ENCODE peak calls at places on chromosome 1, in seven cellular contexts. One of them, this sample, is unnamed.

GRCh38 chr1:109161836-109162606 is 48.1 kb downstream of the ELAPOR1 start:
- DNase-seq in fibroblast of lung: peak
- DNase-seq in coronary artery: no peak
- DNase-seq in IMR-90: peak
- DNase-seq in lower lobe of right lung: peak
- DNase-seq in osteoblast: peak
- DNase-seq in HL-60: peak
- DNase-seq in this sample: no peak

GRCh38 chr1:232510367-232511110 is 119.4 kb downstream of the SIPA1L2 start:
- DNase-seq in fibroblast of lung: no peak
- DNase-seq in coronary artery: no peak
- DNase-seq in IMR-90: no peak
- DNase-seq in lower lobe of right lung: no peak
- DNase-seq in osteoblast: no peak
- DNase-seq in HL-60: no peak
- DNase-seq in this sample: no peak

GRCh38 chr1:9319789-9320519 is 27.3 kb downstream of the SPSB1 start:
- DNase-seq in fibroblast of lung: no peak
- DNase-seq in coronary artery: no peak
- DNase-seq in IMR-90: no peak
- DNase-seq in lower lobe of right lung: no peak
- DNase-seq in osteoblast: peak
- DNase-seq in HL-60: no peak
- DNase-seq in this sample: no peak

GRCh38 chr1:90475623-90476022 is 241.5 kb downstream of the BARHL2 start:
- DNase-seq in fibroblast of lung: no peak
- DNase-seq in coronary artery: no peak
- DNase-seq in IMR-90: peak
- DNase-seq in lower lobe of right lung: no peak
- DNase-seq in osteoblast: peak
- DNase-seq in HL-60: no peak
- DNase-seq in this sample: no peak

GRCh38 chr1:119613769-119614358 is 34.2 kb downstream of the ZNF697 start:
- DNase-seq in fibroblast of lung: peak
- DNase-seq in coronary artery: peak
- DNase-seq in IMR-90: peak
- DNase-seq in lower lobe of right lung: peak
- DNase-seq in osteoblast: peak
- DNase-seq in HL-60: peak
- DNase-seq in this sample: peak

GRCh38 chr1:208219098-208219658 is 25.0 kb downstream of the PLXNA2 start:
- DNase-seq in fibroblast of lung: no peak
- DNase-seq in coronary artery: no peak
- DNase-seq in IMR-90: no peak
- DNase-seq in lower lobe of right lung: no peak
- DNase-seq in osteoblast: no peak
- DNase-seq in HL-60: no peak
- DNase-seq in this sample: no peak

GRCh38 chr1:5658340-5659316 is 333.6 kb downstream of the NPHP4 start:
- DNase-seq in fibroblast of lung: no peak
- DNase-seq in coronary artery: no peak
- DNase-seq in IMR-90: no peak
- DNase-seq in lower lobe of right lung: no peak
- DNase-seq in osteoblast: no peak
- DNase-seq in HL-60: no peak
- DNase-seq in this sample: no peak

GRCh38 chr1:36128126-36128904 is 3.3 kb upstream of the COL8A2 start:
- DNase-seq in fibroblast of lung: no peak
- DNase-seq in coronary artery: no peak
- DNase-seq in IMR-90: peak
- DNase-seq in lower lobe of right lung: no peak
- DNase-seq in osteoblast: peak
- DNase-seq in HL-60: no peak
- DNase-seq in this sample: no peak

GRCh38 chr1:110059133-110059863 is 11.2 kb downstream of the ALX3 start:
- DNase-seq in fibroblast of lung: no peak
- DNase-seq in coronary artery: no peak
- DNase-seq in IMR-90: peak
- DNase-seq in lower lobe of right lung: no peak
- DNase-seq in osteoblast: no peak
- DNase-seq in HL-60: no peak
- DNase-seq in this sample: no peak

GRCh38 chr1:203342192-203342940 is 8.6 kb downstream of the FMOD start:
- DNase-seq in fibroblast of lung: peak
- DNase-seq in coronary artery: no peak
- DNase-seq in IMR-90: peak
- DNase-seq in lower lobe of right lung: no peak
- DNase-seq in osteoblast: peak
- DNase-seq in HL-60: no peak
- DNase-seq in this sample: no peak

GRCh38 chr1:204623365-204623893 is 62.1 kb downstream of the LRRN2 start:
- DNase-seq in fibroblast of lung: peak
- DNase-seq in coronary artery: no peak
- DNase-seq in IMR-90: peak
- DNase-seq in lower lobe of right lung: no peak
- DNase-seq in osteoblast: peak
- DNase-seq in HL-60: no peak
- DNase-seq in this sample: no peak

GRCh38 chr1:191065346-191065745 is 587.7 kb upstream of the BRINP3 start:
- DNase-seq in fibroblast of lung: no peak
- DNase-seq in coronary artery: no peak
- DNase-seq in IMR-90: no peak
- DNase-seq in lower lobe of right lung: no peak
- DNase-seq in osteoblast: no peak
- DNase-seq in HL-60: no peak
- DNase-seq in this sample: no peak

DNA sequence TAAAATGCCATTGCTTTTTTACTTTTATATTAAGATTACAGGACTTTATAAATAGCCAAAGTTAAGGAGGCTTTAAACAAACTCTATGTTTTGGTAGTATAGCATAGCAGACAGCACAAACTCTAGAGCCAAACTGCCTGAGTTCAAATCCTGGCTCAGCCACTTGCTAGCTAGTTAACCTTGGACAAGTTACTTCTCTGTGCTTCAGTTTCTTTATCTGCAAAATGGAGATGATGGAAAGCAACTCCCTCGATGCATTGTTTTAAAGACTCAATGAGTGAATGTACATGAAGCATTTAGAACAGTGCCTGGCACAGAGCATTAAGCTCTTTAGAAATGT is 21.3 kb downstream of the C1QB start:
- DNase-seq in fibroblast of lung: no peak
- DNase-seq in coronary artery: no peak
- DNase-seq in IMR-90: no peak
- DNase-seq in lower lobe of right lung: no peak
- DNase-seq in osteoblast: no peak
- DNase-seq in HL-60: no peak
- DNase-seq in this sample: no peak
- TF ChIP-seq CTCF in fibroblast of lung: no peak
- TF ChIP-seq CTCF in coronary artery: peak
- TF ChIP-seq CTCF in IMR-90: no peak
- TF ChIP-seq CTCF in lower lobe of right lung: no peak
- TF ChIP-seq CTCF in osteoblast: no peak
- TF ChIP-seq CTCF in HL-60: no peak
- TF ChIP-seq CTCF in this sample: no peak

DNA sequence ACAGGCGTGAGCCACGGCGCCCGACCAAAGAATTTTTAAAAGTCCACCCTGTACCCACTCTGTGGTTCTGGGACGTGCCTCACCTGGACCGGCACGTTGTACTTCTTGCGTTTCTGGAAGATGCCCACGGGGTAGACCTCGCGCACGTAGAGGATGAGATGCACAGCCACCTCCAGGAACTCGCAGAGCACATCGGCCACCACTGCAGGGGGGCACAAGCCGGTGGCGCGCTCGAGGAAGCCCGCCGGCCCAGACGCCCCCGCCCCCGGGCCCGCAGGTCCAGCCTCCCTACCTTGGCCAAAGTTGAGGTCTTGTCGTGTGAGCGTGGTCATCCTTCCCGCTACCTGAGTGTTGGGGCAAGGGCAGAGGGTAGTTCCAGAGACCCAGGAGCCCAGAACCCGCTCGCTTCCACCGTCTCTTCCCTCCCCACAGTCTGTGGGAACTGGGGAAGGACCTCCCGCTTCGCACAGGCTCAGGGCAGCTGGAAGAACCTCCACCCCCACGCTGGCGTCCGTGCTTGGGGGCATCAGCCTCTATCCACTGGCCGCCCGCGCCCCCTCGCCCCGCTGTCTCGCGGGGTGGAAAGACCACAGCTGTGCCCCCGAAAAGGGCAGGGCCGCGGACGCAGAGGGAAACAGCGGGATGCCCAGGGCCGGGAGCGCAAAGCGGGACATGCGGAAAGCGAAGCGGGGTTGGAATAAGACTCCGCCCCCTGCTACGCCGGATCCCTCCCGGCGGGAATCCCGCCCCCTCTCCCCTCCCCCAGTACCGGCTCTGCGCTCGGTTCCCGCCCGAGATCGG is 478 bp downstream of the MAD2L2 start:
- DNase-seq in fibroblast of lung: no peak
- DNase-seq in coronary artery: no peak
- DNase-seq in IMR-90: peak
- DNase-seq in lower lobe of right lung: no peak
- DNase-seq in osteoblast: peak
- DNase-seq in HL-60: no peak
- DNase-seq in this sample: no peak
- H3K27ac ChIP-seq in fibroblast of lung: peak
- H3K27ac ChIP-seq in coronary artery: peak
- H3K27ac ChIP-seq in IMR-90: peak
- H3K27ac ChIP-seq in lower lobe of right lung: peak
- H3K27ac ChIP-seq in osteoblast: peak
- H3K27ac ChIP-seq in HL-60: peak
- H3K27ac ChIP-seq in this sample: peak

DNA sequence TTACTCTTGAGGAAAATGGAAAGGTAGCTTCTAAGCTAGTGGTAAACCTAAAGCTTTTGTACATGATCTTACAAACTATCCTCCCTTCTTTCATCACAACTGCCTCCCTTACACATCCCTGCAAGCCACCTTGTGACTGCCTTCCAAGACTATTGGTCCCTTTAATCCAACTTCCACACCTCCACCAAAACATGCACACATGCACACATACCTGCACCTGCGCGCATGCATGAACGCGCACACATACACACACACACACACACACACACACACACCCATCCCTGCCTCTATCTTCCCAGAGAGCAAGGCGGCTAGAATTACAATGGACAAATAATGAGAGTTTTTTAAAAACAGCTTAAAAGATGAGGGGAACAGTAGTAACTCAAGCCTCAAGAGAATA is 58.3 kb downstream of the LUZP1 start:
- DNase-seq in fibroblast of lung: no peak
- DNase-seq in coronary artery: no peak
- DNase-seq in IMR-90: no peak
- DNase-seq in lower lobe of right lung: no peak
- DNase-seq in osteoblast: no peak
- DNase-seq in HL-60: no peak
- DNase-seq in this sample: no peak
- TF ChIP-seq CTCF in fibroblast of lung: no peak
- TF ChIP-seq CTCF in coronary artery: no peak
- TF ChIP-seq CTCF in IMR-90: no peak
- TF ChIP-seq CTCF in lower lobe of right lung: no peak
- TF ChIP-seq CTCF in osteoblast: no peak
- TF ChIP-seq CTCF in HL-60: no peak
- TF ChIP-seq CTCF in this sample: no peak

GRCh38 chr1:77430966-77431735 is 149.3 kb downstream of the AK5 start:
- DNase-seq in fibroblast of lung: no peak
- DNase-seq in coronary artery: no peak
- DNase-seq in IMR-90: peak
- DNase-seq in lower lobe of right lung: no peak
- DNase-seq in osteoblast: no peak
- DNase-seq in HL-60: no peak
- DNase-seq in this sample: no peak
- H3K27ac ChIP-seq in fibroblast of lung: no peak
- H3K27ac ChIP-seq in coronary artery: peak
- H3K27ac ChIP-seq in IMR-90: no peak
- H3K27ac ChIP-seq in lower lobe of right lung: no peak
- H3K27ac ChIP-seq in osteoblast: no peak
- H3K27ac ChIP-seq in HL-60: peak
- H3K27ac ChIP-seq in this sample: no peak

GRCh38 chr1:172320723-172321122 is 99.8 kb upstream of the C1orf105 start:
- DNase-seq in fibroblast of lung: peak
- DNase-seq in coronary artery: no peak
- DNase-seq in IMR-90: peak
- DNase-seq in lower lobe of right lung: no peak
- DNase-seq in osteoblast: peak
- DNase-seq in HL-60: no peak
- DNase-seq in this sample: no peak
- TF ChIP-seq CTCF in fibroblast of lung: no peak
- TF ChIP-seq CTCF in coronary artery: no peak
- TF ChIP-seq CTCF in IMR-90: no peak
- TF ChIP-seq CTCF in lower lobe of right lung: no peak
- TF ChIP-seq CTCF in osteoblast: peak
- TF ChIP-seq CTCF in HL-60: no peak
- TF ChIP-seq CTCF in this sample: peak

GRCh38 chr1:54193453-54193852 is 6.4 kb downstream of the CYB5RL start:
- DNase-seq in fibroblast of lung: no peak
- DNase-seq in coronary artery: no peak
- DNase-seq in IMR-90: no peak
- DNase-seq in lower lobe of right lung: no peak
- DNase-seq in osteoblast: no peak
- DNase-seq in HL-60: no peak
- DNase-seq in this sample: no peak
- H3K27ac ChIP-seq in fibroblast of lung: no peak
- H3K27ac ChIP-seq in coronary artery: no peak
- H3K27ac ChIP-seq in IMR-90: no peak
- H3K27ac ChIP-seq in lower lobe of right lung: no peak
- H3K27ac ChIP-seq in osteoblast: no peak
- H3K27ac ChIP-seq in HL-60: no peak
- H3K27ac ChIP-seq in this sample: no peak

DNA sequence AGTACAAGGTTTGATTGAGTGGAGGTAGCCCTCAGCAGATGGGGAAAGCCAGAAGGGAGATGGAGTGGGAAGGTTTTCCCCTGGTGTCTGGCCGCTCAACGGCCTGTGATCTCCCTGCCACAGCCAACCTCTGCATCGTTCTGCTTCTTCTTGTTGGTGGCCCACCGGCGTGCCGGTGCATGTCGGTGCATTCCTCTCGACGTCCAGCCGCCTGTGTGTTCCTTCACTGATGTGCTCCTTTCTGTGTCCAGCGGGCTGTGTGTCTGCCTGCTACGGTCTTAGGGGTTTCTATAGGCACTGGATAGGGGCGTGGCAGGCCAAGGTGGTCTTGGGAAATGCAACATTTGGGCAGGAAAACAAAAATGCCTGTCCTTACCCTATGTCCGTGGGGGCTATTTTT is 101.0 kb downstream of the XPR1 start:
- DNase-seq in fibroblast of lung: no peak
- DNase-seq in coronary artery: no peak
- DNase-seq in IMR-90: no peak
- DNase-seq in lower lobe of right lung: no peak
- DNase-seq in osteoblast: no peak
- DNase-seq in HL-60: no peak
- DNase-seq in this sample: no peak
- TF ChIP-seq CTCF in fibroblast of lung: no peak
- TF ChIP-seq CTCF in coronary artery: no peak
- TF ChIP-seq CTCF in IMR-90: no peak
- TF ChIP-seq CTCF in lower lobe of right lung: no peak
- TF ChIP-seq CTCF in osteoblast: no peak
- TF ChIP-seq CTCF in HL-60: no peak
- TF ChIP-seq CTCF in this sample: no peak

GRCh38 chr1:230077011-230077410 is 10.0 kb downstream of the GALNT2 start:
- DNase-seq in fibroblast of lung: no peak
- DNase-seq in coronary artery: no peak
- DNase-seq in IMR-90: no peak
- DNase-seq in lower lobe of right lung: no peak
- DNase-seq in osteoblast: no peak
- DNase-seq in HL-60: no peak
- DNase-seq in this sample: no peak
- H3K27ac ChIP-seq in fibroblast of lung: no peak
- H3K27ac ChIP-seq in coronary artery: no peak
- H3K27ac ChIP-seq in IMR-90: no peak
- H3K27ac ChIP-seq in lower lobe of right lung: no peak
- H3K27ac ChIP-seq in osteoblast: peak
- H3K27ac ChIP-seq in HL-60: no peak
- H3K27ac ChIP-seq in this sample: peak

GRCh38 chr1:234409328-234409727 is 36.1 kb downstream of the COA6 start:
- DNase-seq in fibroblast of lung: peak
- DNase-seq in coronary artery: no peak
- DNase-seq in IMR-90: peak
- DNase-seq in lower lobe of right lung: no peak
- DNase-seq in osteoblast: no peak
- DNase-seq in HL-60: no peak
- DNase-seq in this sample: no peak
- TF ChIP-seq CTCF in fibroblast of lung: peak
- TF ChIP-seq CTCF in coronary artery: no peak
- TF ChIP-seq CTCF in IMR-90: no peak
- TF ChIP-seq CTCF in lower lobe of right lung: no peak
- TF ChIP-seq CTCF in osteoblast: no peak
- TF ChIP-seq CTCF in HL-60: no peak
- TF ChIP-seq CTCF in this sample: no peak

This sample was measured in thoracic aorta.